ENCODE peak calls at places on chromosomes 1 and 21, in four cellular contexts. F is GM23338, K is neural progenitor cell, Z is PC-3. D is an unnamed sample.

GRCh38 chr1:228794173-228794572 is 58.9 kb downstream of the RHOU start:
- DNase-seq in F (no peak), K (no peak), Z (no peak), D (peak)

GRCh38 chr1:245092638-245092976 is 62.2 kb upstream of the KIF26B start:
- DNase-seq in F (no peak), K (no peak), Z (no peak), D (no peak)

GRCh38 chr1:162847839-162848453 is 13.0 kb downstream of the CCDC190 start:
- DNase-seq in F (peak), K (peak), Z (peak), D (peak)

GRCh38 chr1:175857756-175858155 is 114.4 kb upstream of the TNR start:
- DNase-seq in F (no peak), K (peak), Z (no peak), D (no peak)

GRCh38 chr21:45374826-45375455 is 30.0 kb upstream of the COL18A1 start:
- DNase-seq in F (no peak), K (no peak), Z (no peak), D (no peak)

GRCh38 chr1:6329392-6329791 is 64.2 kb downstream of the ACOT7 start:
- DNase-seq in F (no peak), K (no peak), Z (no peak), D (no peak)

GRCh38 chr1:227948493-227949260 is 945 bp upstream of the WNT9A start:
- DNase-seq in F (peak), K (no peak), Z (peak), D (no peak)

GRCh38 chr1:32362474-32363313 is at the start of the genes FAM229A and TSSK3:
- DNase-seq in F (no peak), K (no peak), Z (no peak), D (no peak)

GRCh38 chr21:44503901-44504399 is 36.0 kb downstream of the KRTAP10-1 start:
- DNase-seq in F (no peak), K (no peak), Z (no peak), D (no peak)

GRCh38 chr1:185534806-185535205 is 199.4 kb upstream of the HMCN1 start:
- DNase-seq in F (no peak), K (no peak), Z (peak), D (no peak)

GRCh38 chr1:86948212-86948611 is 33.8 kb downstream of the HS2ST1 start:
- DNase-seq in F (no peak), K (no peak), Z (no peak), D (no peak)

GRCh38 chr1:81513796-81514354 is 286.9 kb upstream of the ADGRL2 start:
- DNase-seq in F (no peak), K (peak), Z (no peak), D (no peak)

GRCh38 chr1:210292276-210292851 is 36.3 kb upstream of the HHAT start:
- DNase-seq in F (peak), K (peak), Z (peak), D (peak)

GRCh38 chr1:24695202-24695974 is 49.9 kb upstream of the CLIC4 start:
- DNase-seq in F (no peak), K (no peak), Z (no peak), D (no peak)

GRCh38 chr1:85746777-85747176 is 38.5 kb upstream of the ZNHIT6 start:
- DNase-seq in F (no peak), K (no peak), Z (no peak), D (no peak)

GRCh38 chr21:42939581-42940413 is 14.4 kb upstream of the ERVH48-1 start:
- DNase-seq in F (no peak), K (no peak), Z (peak), D (no peak)

GRCh38 chr1:64187646-64188045 is 15.8 kb upstream of the UBE2U start:
- DNase-seq in F (no peak), K (no peak), Z (peak), D (no peak)

DNA sequence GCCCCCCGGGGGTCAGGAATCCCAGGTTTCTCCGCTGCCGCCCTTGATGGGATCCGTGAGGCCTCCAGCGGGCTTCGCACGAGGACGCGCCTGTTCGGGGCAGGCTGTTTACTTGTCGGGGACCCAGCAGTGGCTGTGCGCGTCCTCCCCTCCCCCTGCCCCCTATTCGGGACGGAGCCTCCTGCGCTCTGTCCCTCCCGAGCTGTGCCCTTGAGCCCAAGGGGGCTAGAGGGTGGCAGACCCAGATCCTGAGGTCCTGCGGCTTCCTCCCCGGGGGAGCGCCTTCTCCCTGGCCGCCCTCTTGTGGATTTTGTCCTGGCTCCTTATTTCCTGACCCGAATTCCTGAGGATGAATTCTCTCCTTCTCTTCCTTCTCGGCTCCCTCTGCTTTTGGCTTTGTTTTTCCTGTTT is 38.4 kb downstream of the PIK3CD start:
- DNase-seq in F (peak), K (peak), Z (no peak), D (no peak)
- H3K27ac ChIP-seq in F (peak), K (no peak), Z (no peak), D (no peak)

GRCh38 chr1:182599339-182599738 is 4.8 kb downstream of the RGS16 start:
- DNase-seq in F (peak), K (peak), Z (no peak), D (no peak)

GRCh38 chr1:182595641-182596240 is 6.7 kb upstream of the RNASEL start:
- DNase-seq in F (peak), K (peak), Z (peak), D (peak)

GRCh38 chr1:182600036-182600713 is 4.0 kb downstream of the RGS16 start:
- DNase-seq in F (no peak), K (no peak), Z (no peak), D (no peak)

GRCh38 chr1:182596934-182597333 is 7.3 kb downstream of the RGS16 start:
- DNase-seq in F (no peak), K (no peak), Z (no peak), D (no peak)

DNA sequence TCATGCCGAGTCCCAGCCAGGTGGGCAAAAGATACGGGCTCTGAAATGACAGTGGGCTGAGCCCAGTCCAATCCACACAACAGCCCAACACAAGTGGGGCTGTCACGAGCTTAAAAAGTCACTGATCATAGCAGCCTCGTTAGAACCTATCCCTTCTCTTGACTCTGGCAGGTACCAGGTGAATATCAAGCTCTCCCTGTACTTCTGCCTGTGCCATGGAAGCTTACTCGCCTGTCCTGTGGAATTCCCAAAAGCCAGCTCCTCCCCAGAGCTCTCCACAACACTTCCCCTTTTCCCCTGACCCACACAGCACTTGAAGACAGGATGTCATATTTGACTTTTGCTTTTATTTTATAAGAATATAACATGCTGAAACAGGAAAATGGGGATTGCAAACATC is 5.9 kb downstream of the RGS16 start:
- DNase-seq in F (no peak), K (no peak), Z (no peak), D (no peak)
- TF ChIP-seq EZH2phosphoT487 in F (no peak), K (no peak), Z (no peak), D (no peak)

GRCh38 chr1:153679337-153680119 is 1.0 kb downstream of the NPR1 start:
- DNase-seq in F (peak), K (peak), Z (no peak), D (no peak)
- TF ChIP-seq EZH2 in F (no peak), K (peak), Z (no peak), D (peak)

GRCh38 chr1:171277534-171277933 is 29.2 kb downstream of the FMO1 start:
- DNase-seq in F (no peak), K (no peak), Z (no peak), D (no peak)

GRCh38 chr1:171280596-171280995 is 32.3 kb downstream of the FMO1 start:
- DNase-seq in F (no peak), K (no peak), Z (no peak), D (no peak)

GRCh38 chr1:171279234-171279633 is 30.9 kb downstream of the FMO1 start:
- DNase-seq in F (no peak), K (no peak), Z (no peak), D (no peak)

DNA sequence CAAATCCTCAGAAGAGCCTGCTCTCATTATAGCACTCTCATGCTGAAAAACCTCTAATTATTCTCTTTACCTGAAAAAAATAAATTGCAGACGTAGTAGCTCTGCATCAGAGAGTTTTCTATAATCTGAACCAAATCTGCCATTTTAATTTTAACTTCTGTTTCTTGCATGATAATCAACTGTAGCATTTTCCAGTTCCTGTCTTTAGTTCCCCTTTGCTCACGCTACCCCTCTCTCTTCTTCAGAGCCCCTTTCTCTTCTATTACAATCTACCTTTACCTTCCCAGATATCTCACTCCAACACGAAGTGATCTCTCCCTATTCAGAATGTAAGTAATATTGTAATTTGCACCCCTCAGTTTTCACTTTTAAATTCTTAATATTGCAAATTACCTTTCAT is 31.4 kb downstream of the FMO1 start:
- DNase-seq in F (no peak), K (no peak), Z (no peak), D (no peak)
- H3K27ac ChIP-seq in F (no peak), K (no peak), Z (no peak), D (no peak)

GRCh38 chr1:155261401-155261887 is 716 bp downstream of the SCAMP3 start:
- DNase-seq in F (no peak), K (no peak), Z (no peak), D (peak)
- TF ChIP-seq EZH2phosphoT487 in F (no peak), K (no peak), Z (no peak), D (no peak)

GRCh38 chr1:237042467-237042891 is 495 bp downstream of the RYR2 start:
- DNase-seq in F (peak), K (peak), Z (no peak), D (no peak)

GRCh38 chr1:237041461-237041794 is 556 bp upstream of the RYR2 start:
- DNase-seq in F (no peak), K (no peak), Z (no peak), D (no peak)

GRCh38 chr1:237043846-237044636 is 2.1 kb downstream of the RYR2 start:
- DNase-seq in F (peak), K (peak), Z (no peak), D (no peak)

GRCh38 chr1:237041795-237042466 is at the start of gene RYR2:
- DNase-seq in F (peak), K (peak), Z (no peak), D (no peak)

GRCh38 chr1:237042892-237043576 is 1.1 kb downstream of the RYR2 start:
- DNase-seq in F (peak), K (peak), Z (no peak), D (no peak)
- TF ChIP-seq EZH2 in F (peak), K (peak), Z (no peak), D (no peak)